ENCODE peak calls at places on chromosomes 4 and X, in four cellular contexts. Y, C, I and T are unnamed samples.

GRCh38 chrX:153853180-153853901 is 23.0 kb upstream of the PDZD4 start:
- DNase-seq in C (no peak), Y (no peak), I (no peak), T (no peak)

GRCh38 chrX:47587906-47588735 is 5.9 kb downstream of the TIMP1 start:
- DNase-seq in C (no peak), I (no peak), Y (no peak), T (no peak)

GRCh38 chr4:100811046-100811445 is 293.2 kb upstream of the EMCN start:
- DNase-seq in C (no peak), I (no peak), Y (no peak), T (no peak)

GRCh38 chr4:8905236-8905772 is 33.7 kb upstream of the HMX1 start:
- DNase-seq in C (no peak), I (no peak), Y (no peak), T (no peak)

GRCh38 chr4:150717952-150718351 is 136.0 kb downstream of the MAB21L2 start:
- DNase-seq in Y (no peak), I (no peak), C (no peak), T (no peak)

GRCh38 chrX:39299615-39300014 is 498.4 kb downstream of the MID1IP1 start:
- DNase-seq in C (no peak), Y (no peak), I (no peak), T (no peak)

GRCh38 chr4:176778063-176778462 is 14.7 kb downstream of the VEGFC start:
- DNase-seq in C (no peak), Y (no peak), I (peak; percentile 66), T (no peak)

GRCh38 chr4:151537726-151538125 is 128.8 kb downstream of the FHIP1A start:
- DNase-seq in I (no peak), Y (no peak), C (no peak), T (peak; percentile 23)